ENCODE peak calls at places on chromosomes 6 and 20, in four cellular contexts. A is progenitor cell of endocrine pancreas, M is T-helper 9 cell, I is DMS53. F is an unnamed sample.

GRCh38 chr6:107491791-107492674 is 2.1 kb downstream of the SOBP start:
- DNase-seq in M (no peak), I (no peak), A (no peak), F (no peak)

GRCh38 chr6:105874835-105875626 is 211.1 kb upstream of the PRDM1 start:
- DNase-seq in M (no peak), A (no peak), I (no peak), F (no peak)

GRCh38 chr6:21461844-21462518 is 131.6 kb upstream of the SOX4 start:
- DNase-seq in I (no peak), A (no peak), M (no peak), F (no peak)

GRCh38 chr6:49964064-49964463 is at the start of gene DEFB114:
- DNase-seq in I (no peak), M (no peak), A (no peak), F (no peak)

GRCh38 chr20:6575912-6576391 is 191.5 kb upstream of the BMP2 start:
- DNase-seq in M (no peak), I (no peak), A (no peak), F (no peak)

GRCh38 chr6:48814957-48815356 is 648.1 kb downstream of the MMUT start:
- DNase-seq in A (no peak), I (no peak), M (no peak), F (no peak)

GRCh38 chr20:38168791-38169589 is 3.9 kb upstream of the TGM2 start:
- DNase-seq in M (no peak), I (no peak), A (no peak), F (no peak)

GRCh38 chr6:70110128-70111022 is 192.5 kb downstream of the COL9A1 start:
- DNase-seq in M (no peak), I (no peak), A (no peak), F (no peak)

GRCh38 chr6:40326689-40327404 is 260.3 kb downstream of the LRFN2 start:
- DNase-seq in M (no peak), I (peak), A (no peak), F (no peak)

GRCh38 chr6:34065470-34066283 is 80.2 kb downstream of the GRM4 start:
- DNase-seq in A (no peak), M (no peak), I (no peak), F (no peak)

GRCh38 chr6:136823128-136823660 is 802 bp downstream of the PEX7 start:
- DNase-seq in A (no peak), I (no peak), M (peak), F (no peak)

GRCh38 chr6:1029196-1029595 is 282.7 kb upstream of the FOXQ1 start:
- DNase-seq in M (no peak), A (no peak), I (no peak), F (no peak)

GRCh38 chr6:159875194-159875593 is 15.6 kb upstream of the MAS1 start:
- DNase-seq in I (peak), M (no peak), A (no peak), F (no peak)

GRCh38 chr6:131548441-131548840 is 24.6 kb upstream of the ARG1 start:
- DNase-seq in I (no peak), M (no peak), A (no peak), F (no peak)

GRCh38 chr20:38134427-38135281 is 30.4 kb downstream of the TGM2 start:
- DNase-seq in M (no peak), A (no peak), I (no peak), F (no peak)

GRCh38 chr6:75493400-75494064 is at the start of gene FILIP1:
- DNase-seq in I (peak), M (no peak), A (no peak), F (no peak)

GRCh38 chr6:73042892-73043291 is 182.4 kb downstream of the KHDC1L start:
- DNase-seq in A (no peak), M (no peak), I (no peak), F (no peak)

GRCh38 chr6:170438402-170438753 is 114.7 kb downstream of the PSMB1 start:
- DNase-seq in A (peak), I (peak), M (no peak), F (no peak)

GRCh38 chr6:158708239-158708638 is 58.4 kb downstream of the SYTL3 start:
- DNase-seq in A (no peak), I (no peak), M (no peak), F (no peak)

GRCh38 chr6:40999498-41000070 is 39.4 kb downstream of the UNC5CL start:
- DNase-seq in I (peak), M (no peak), A (no peak), F (no peak)

GRCh38 chr6:37535701-37536461 is 36.2 kb upstream of the CCDC167 start:
- DNase-seq in I (peak), A (no peak), M (no peak), F (no peak)

GRCh38 chr6:124040655-124041054 is 237.0 kb downstream of the NKAIN2 start:
- DNase-seq in M (no peak), I (peak), A (no peak), F (no peak)

GRCh38 chr6:15460110-15460727 is 202.6 kb downstream of the DTNBP1 start:
- DNase-seq in M (no peak), I (no peak), A (no peak), F (no peak)

GRCh38 chr20:63831696-63832686 is 927 bp upstream of the ZBTB46 start:
- DNase-seq in I (peak), M (no peak), A (peak), F (no peak)

F was measured in activated T-helper 1 cell treated with Interleukin-2 at 50 U/mL for 16 hours.